ENCODE peak calls at places on chromosomes 6 and 20, in ten cellular contexts. One of them, this sample, is unnamed.
A peak's percentile ranks its signal among the peaks of the same experiment; 100 is the strongest.

GRCh38 chr20:41616228-41616627 is 1.9 kb downstream of the CHD6 start:
- DNase-seq in uterus: no peak
- DNase-seq in A549: no peak
- DNase-seq in neural progenitor cell: no peak
- DNase-seq in psoas muscle: no peak
- DNase-seq in right lobe of liver: no peak
- DNase-seq in Karpas-422: no peak
- DNase-seq in IMR-90: peak; percentile 19
- DNase-seq in fibroblast of lung: no peak
- DNase-seq in heart left ventricle: no peak
- DNase-seq in this sample: no peak

GRCh38 chr20:13216533-13216932 is 4.5 kb upstream of the ISM1 start:
- DNase-seq in A549: no peak
- DNase-seq in IMR-90: no peak
- DNase-seq in uterus: no peak
- DNase-seq in psoas muscle: no peak
- DNase-seq in right lobe of liver: no peak
- DNase-seq in Karpas-422: no peak
- DNase-seq in neural progenitor cell: no peak
- DNase-seq in fibroblast of lung: no peak
- DNase-seq in heart left ventricle: no peak
- DNase-seq in this sample: no peak

GRCh38 chr20:48406462-48407235 is 421.1 kb downstream of the PREX1 start:
- DNase-seq in psoas muscle: no peak
- DNase-seq in Karpas-422: no peak
- DNase-seq in heart left ventricle: no peak
- DNase-seq in uterus: no peak
- DNase-seq in fibroblast of lung: peak; percentile 34
- DNase-seq in right lobe of liver: no peak
- DNase-seq in IMR-90: no peak
- DNase-seq in A549: no peak
- DNase-seq in neural progenitor cell: no peak
- DNase-seq in this sample: no peak

GRCh38 chr6:110340566-110340965 is 17.6 kb downstream of the METTL24 start:
- DNase-seq in IMR-90: no peak
- DNase-seq in neural progenitor cell: no peak
- DNase-seq in uterus: no peak
- DNase-seq in fibroblast of lung: no peak
- DNase-seq in A549: no peak
- DNase-seq in psoas muscle: no peak
- DNase-seq in heart left ventricle: no peak
- DNase-seq in Karpas-422: no peak
- DNase-seq in right lobe of liver: no peak
- DNase-seq in this sample: no peak

GRCh38 chr20:46894971-46895905 is 595 bp downstream of the EYA2 start:
- DNase-seq in psoas muscle: no peak
- DNase-seq in right lobe of liver: no peak
- DNase-seq in uterus: no peak
- DNase-seq in IMR-90: peak; percentile 68
- DNase-seq in fibroblast of lung: peak; percentile 17
- DNase-seq in Karpas-422: no peak
- DNase-seq in A549: no peak
- DNase-seq in heart left ventricle: no peak
- DNase-seq in neural progenitor cell: peak; percentile 74
- DNase-seq in this sample: peak; percentile 48

GRCh38 chr6:125316621-125317020 is 14.9 kb upstream of the HDDC2 start:
- DNase-seq in uterus: no peak
- DNase-seq in neural progenitor cell: peak; percentile 67
- DNase-seq in right lobe of liver: no peak
- DNase-seq in A549: no peak
- DNase-seq in Karpas-422: no peak
- DNase-seq in IMR-90: no peak
- DNase-seq in fibroblast of lung: peak; percentile 28
- DNase-seq in psoas muscle: no peak
- DNase-seq in heart left ventricle: no peak
- DNase-seq in this sample: no peak

GRCh38 chr6:32166411-32167061 is 2.1 kb downstream of the EGFL8 start:
- DNase-seq in right lobe of liver: no peak
- DNase-seq in Karpas-422: peak; percentile 47
- DNase-seq in fibroblast of lung: no peak
- DNase-seq in A549: no peak
- DNase-seq in psoas muscle: no peak
- DNase-seq in neural progenitor cell: no peak
- DNase-seq in heart left ventricle: no peak
- DNase-seq in IMR-90: no peak
- DNase-seq in uterus: no peak
- DNase-seq in this sample: peak; percentile 45

GRCh38 chr20:56247954-56248782 is at the start of gene MC3R:
- DNase-seq in fibroblast of lung: peak; percentile 19
- DNase-seq in psoas muscle: no peak
- DNase-seq in right lobe of liver: peak; percentile 55
- DNase-seq in uterus: no peak
- DNase-seq in neural progenitor cell: peak; percentile 75
- DNase-seq in A549: peak; percentile 63
- DNase-seq in Karpas-422: peak; percentile 81
- DNase-seq in heart left ventricle: no peak
- DNase-seq in IMR-90: peak; percentile 30
- DNase-seq in this sample: no peak

GRCh38 chr6:109118337-109118736 is 23.0 kb downstream of the CEP57L1 start:
- DNase-seq in IMR-90: no peak
- DNase-seq in neural progenitor cell: no peak
- DNase-seq in Karpas-422: no peak
- DNase-seq in fibroblast of lung: no peak
- DNase-seq in heart left ventricle: no peak
- DNase-seq in uterus: no peak
- DNase-seq in right lobe of liver: no peak
- DNase-seq in psoas muscle: no peak
- DNase-seq in A549: no peak
- DNase-seq in this sample: no peak

GRCh38 chr20:22924949-22925612 is 110.0 kb upstream of the SSTR4 start:
- DNase-seq in heart left ventricle: no peak
- DNase-seq in Karpas-422: no peak
- DNase-seq in IMR-90: no peak
- DNase-seq in neural progenitor cell: no peak
- DNase-seq in fibroblast of lung: no peak
- DNase-seq in right lobe of liver: no peak
- DNase-seq in uterus: no peak
- DNase-seq in psoas muscle: no peak
- DNase-seq in A549: no peak
- DNase-seq in this sample: no peak

GRCh38 chr6:95866732-95867131 is 149.0 kb upstream of the FUT9 start:
- DNase-seq in fibroblast of lung: no peak
- DNase-seq in neural progenitor cell: peak; percentile 35
- DNase-seq in right lobe of liver: peak; percentile 22
- DNase-seq in uterus: no peak
- DNase-seq in psoas muscle: no peak
- DNase-seq in heart left ventricle: no peak
- DNase-seq in IMR-90: no peak
- DNase-seq in Karpas-422: peak; percentile 59
- DNase-seq in A549: peak; percentile 3
- DNase-seq in this sample: no peak

GRCh38 chr6:54427396-54427910 is 119.2 kb downstream of the TINAG start:
- DNase-seq in fibroblast of lung: peak; percentile 39
- DNase-seq in A549: no peak
- DNase-seq in Karpas-422: no peak
- DNase-seq in uterus: no peak
- DNase-seq in right lobe of liver: no peak
- DNase-seq in psoas muscle: no peak
- DNase-seq in heart left ventricle: no peak
- DNase-seq in IMR-90: peak; percentile 19
- DNase-seq in neural progenitor cell: no peak
- DNase-seq in this sample: no peak

GRCh38 chr6:145141609-145142008 is 593.7 kb downstream of the EPM2A start:
- DNase-seq in heart left ventricle: no peak
- DNase-seq in psoas muscle: no peak
- DNase-seq in A549: no peak
- DNase-seq in fibroblast of lung: peak; percentile 10
- DNase-seq in Karpas-422: no peak
- DNase-seq in right lobe of liver: no peak
- DNase-seq in neural progenitor cell: no peak
- DNase-seq in IMR-90: no peak
- DNase-seq in uterus: no peak
- DNase-seq in this sample: no peak

GRCh38 chr6:54291146-54291545 is 17.1 kb upstream of the TINAG start:
- DNase-seq in IMR-90: peak; percentile 70
- DNase-seq in uterus: no peak
- DNase-seq in neural progenitor cell: no peak
- DNase-seq in Karpas-422: no peak
- DNase-seq in fibroblast of lung: peak; percentile 83
- DNase-seq in right lobe of liver: no peak
- DNase-seq in heart left ventricle: no peak
- DNase-seq in A549: no peak
- DNase-seq in psoas muscle: no peak
- DNase-seq in this sample: no peak

GRCh38 chr6:43769526-43770416 is at the start of gene VEGFA:
- DNase-seq in heart left ventricle: peak; percentile 91
- DNase-seq in psoas muscle: peak; percentile 95
- DNase-seq in fibroblast of lung: peak; percentile 83
- DNase-seq in IMR-90: peak; percentile 90
- DNase-seq in Karpas-422: peak; percentile 95
- DNase-seq in right lobe of liver: peak; percentile 94
- DNase-seq in A549: peak; percentile 85
- DNase-seq in uterus: peak; percentile 91
- DNase-seq in neural progenitor cell: peak; percentile 95
- DNase-seq in this sample: peak; percentile 95

GRCh38 chr6:116326392-116326717 is 44.4 kb upstream of the DSE start:
- DNase-seq in IMR-90: no peak
- DNase-seq in Karpas-422: no peak
- DNase-seq in right lobe of liver: no peak
- DNase-seq in uterus: no peak
- DNase-seq in psoas muscle: no peak
- DNase-seq in fibroblast of lung: peak; percentile 42
- DNase-seq in heart left ventricle: no peak
- DNase-seq in neural progenitor cell: no peak
- DNase-seq in A549: no peak
- DNase-seq in this sample: no peak
- H3K4me1 ChIP-seq in IMR-90: peaks cover 1% of the 10 kb centered on the region
- H3K4me1 ChIP-seq in Karpas-422: no peaks in the 10 kb centered on the region
- H3K4me1 ChIP-seq in right lobe of liver: no peaks in the 10 kb centered on the region
- H3K4me1 ChIP-seq in uterus: no peaks in the 10 kb centered on the region
- H3K4me1 ChIP-seq in psoas muscle: peaks cover 24% of the 10 kb centered on the region
- H3K4me1 ChIP-seq in fibroblast of lung: peaks cover 3% of the 10 kb centered on the region
- H3K4me1 ChIP-seq in heart left ventricle: peaks cover 31% of the 10 kb centered on the region
- H3K4me1 ChIP-seq in neural progenitor cell: peaks cover 23% of the 10 kb centered on the region
- H3K4me1 ChIP-seq in A549: no peaks in the 10 kb centered on the region
- H3K4me1 ChIP-seq in this sample: no peaks in the 10 kb centered on the region

GRCh38 chr6:37126961-37127360 is 43.0 kb upstream of the PIM1 start:
- DNase-seq in heart left ventricle: no peak
- DNase-seq in right lobe of liver: no peak
- DNase-seq in A549: no peak
- DNase-seq in uterus: no peak
- DNase-seq in neural progenitor cell: no peak
- DNase-seq in IMR-90: no peak
- DNase-seq in Karpas-422: no peak
- DNase-seq in psoas muscle: no peak
- DNase-seq in fibroblast of lung: no peak
- DNase-seq in this sample: no peak

GRCh38 chr6:37123957-37124729 is 45.8 kb upstream of the PIM1 start:
- DNase-seq in fibroblast of lung: no peak
- DNase-seq in uterus: no peak
- DNase-seq in psoas muscle: no peak
- DNase-seq in Karpas-422: no peak
- DNase-seq in A549: no peak
- DNase-seq in right lobe of liver: no peak
- DNase-seq in IMR-90: no peak
- DNase-seq in heart left ventricle: no peak
- DNase-seq in neural progenitor cell: no peak
- DNase-seq in this sample: no peak

GRCh38 chr6:37127961-37128862 is 41.7 kb upstream of the PIM1 start:
- DNase-seq in IMR-90: peak; percentile 74
- DNase-seq in Karpas-422: no peak
- DNase-seq in neural progenitor cell: no peak
- DNase-seq in uterus: no peak
- DNase-seq in psoas muscle: no peak
- DNase-seq in heart left ventricle: no peak
- DNase-seq in right lobe of liver: peak; percentile 67
- DNase-seq in fibroblast of lung: peak; percentile 77
- DNase-seq in A549: peak; percentile 48
- DNase-seq in this sample: no peak

GRCh38 chr6:37126554-37126906 is 43.4 kb upstream of the PIM1 start:
- DNase-seq in IMR-90: no peak
- DNase-seq in psoas muscle: no peak
- DNase-seq in neural progenitor cell: no peak
- DNase-seq in right lobe of liver: no peak
- DNase-seq in heart left ventricle: no peak
- DNase-seq in A549: no peak
- DNase-seq in Karpas-422: no peak
- DNase-seq in fibroblast of lung: no peak
- DNase-seq in uterus: no peak
- DNase-seq in this sample: no peak

GRCh38 chr6:37125779-37126553 is 44.0 kb upstream of the PIM1 start:
- DNase-seq in uterus: no peak
- DNase-seq in A549: peak; percentile 58
- DNase-seq in heart left ventricle: no peak
- DNase-seq in fibroblast of lung: peak; percentile 49
- DNase-seq in right lobe of liver: no peak
- DNase-seq in neural progenitor cell: peak; percentile 94
- DNase-seq in IMR-90: no peak
- DNase-seq in psoas muscle: no peak
- DNase-seq in Karpas-422: no peak
- DNase-seq in this sample: no peak
- H3K4me1 ChIP-seq in uterus: no peaks in the 10 kb centered on the region
- H3K4me1 ChIP-seq in A549: peaks cover 56% of the 10 kb centered on the region
- H3K4me1 ChIP-seq in heart left ventricle: peaks cover 24% of the 10 kb centered on the region
- H3K4me1 ChIP-seq in fibroblast of lung: peaks cover 3% of the 10 kb centered on the region
- H3K4me1 ChIP-seq in right lobe of liver: peaks cover 22% of the 10 kb centered on the region
- H3K4me1 ChIP-seq in neural progenitor cell: peaks cover 22% of the 10 kb centered on the region
- H3K4me1 ChIP-seq in IMR-90: peaks cover 12% of the 10 kb centered on the region
- H3K4me1 ChIP-seq in psoas muscle: peaks cover 24% of the 10 kb centered on the region
- H3K4me1 ChIP-seq in Karpas-422: no peaks in the 10 kb centered on the region
- H3K4me1 ChIP-seq in this sample: no peaks in the 10 kb centered on the region

GRCh38 chr6:2978923-2979322 is 7.6 kb upstream of the SERPINB6 start:
- DNase-seq in IMR-90: no peak
- DNase-seq in neural progenitor cell: no peak
- DNase-seq in psoas muscle: no peak
- DNase-seq in uterus: no peak
- DNase-seq in fibroblast of lung: peak; percentile 42
- DNase-seq in Karpas-422: no peak
- DNase-seq in heart left ventricle: no peak
- DNase-seq in right lobe of liver: no peak
- DNase-seq in A549: no peak
- DNase-seq in this sample: no peak
- H3K4me1 ChIP-seq in IMR-90: peaks cover 16% of the 10 kb centered on the region
- H3K4me1 ChIP-seq in neural progenitor cell: no peaks in the 10 kb centered on the region
- H3K4me1 ChIP-seq in psoas muscle: peaks cover 17% of the 10 kb centered on the region
- H3K4me1 ChIP-seq in uterus: no peaks in the 10 kb centered on the region
- H3K4me1 ChIP-seq in fibroblast of lung: peaks cover 18% of the 10 kb centered on the region
- H3K4me1 ChIP-seq in Karpas-422: no peaks in the 10 kb centered on the region
- H3K4me1 ChIP-seq in heart left ventricle: peaks cover 38% of the 10 kb centered on the region
- H3K4me1 ChIP-seq in right lobe of liver: no peaks in the 10 kb centered on the region
- H3K4me1 ChIP-seq in A549: peaks cover 70% of the 10 kb centered on the region
- H3K4me1 ChIP-seq in this sample: no peaks in the 10 kb centered on the region

DNA sequence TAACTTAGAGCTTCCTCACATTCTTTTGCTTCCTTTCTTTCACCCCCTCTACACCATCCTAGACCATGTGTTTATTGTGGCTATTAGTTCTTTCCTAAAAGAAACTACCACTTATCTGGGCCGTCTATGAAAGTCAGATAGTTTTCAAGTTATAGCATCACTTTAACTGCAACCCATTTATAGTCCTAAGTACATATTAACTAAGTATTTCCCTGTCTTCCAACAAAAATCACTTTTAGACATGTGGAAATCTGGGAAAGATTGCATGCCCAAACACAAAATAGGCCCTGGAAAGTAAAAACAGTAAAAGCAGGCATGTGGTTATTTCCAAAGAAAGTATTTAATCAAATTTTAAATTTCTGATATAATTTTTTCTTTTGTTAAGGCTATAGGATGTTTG is 5.5 kb downstream of the MYLIP start:
- DNase-seq in heart left ventricle: no peak
- DNase-seq in A549: no peak
- DNase-seq in psoas muscle: no peak
- DNase-seq in right lobe of liver: no peak
- DNase-seq in Karpas-422: no peak
- DNase-seq in uterus: no peak
- DNase-seq in fibroblast of lung: no peak
- DNase-seq in IMR-90: no peak
- DNase-seq in neural progenitor cell: no peak
- DNase-seq in this sample: no peak
- H3K4me1 ChIP-seq in heart left ventricle: peaks cover 79% of the 10 kb centered on the region
- H3K4me1 ChIP-seq in A549: peaks cover 67% of the 10 kb centered on the region
- H3K4me1 ChIP-seq in psoas muscle: peaks cover 80% of the 10 kb centered on the region
- H3K4me1 ChIP-seq in right lobe of liver: peaks cover 3% of the 10 kb centered on the region
- H3K4me1 ChIP-seq in Karpas-422: peaks cover 72% of the 10 kb centered on the region
- H3K4me1 ChIP-seq in uterus: peaks cover 35% of the 10 kb centered on the region
- H3K4me1 ChIP-seq in fibroblast of lung: peaks cover 9% of the 10 kb centered on the region
- H3K4me1 ChIP-seq in IMR-90: peaks cover 8% of the 10 kb centered on the region
- H3K4me1 ChIP-seq in neural progenitor cell: peaks cover 18% of the 10 kb centered on the region
- H3K4me1 ChIP-seq in this sample: peaks cover 15% of the 10 kb centered on the region